ENCODE peak calls at places on chromosomes 11 and 22, in six cellular contexts. One of them, this sample, is unnamed.

GRCh38 chr11:66281001-66281400 is 3.0 kb downstream of the CNIH2 start:
- DNase-seq in gastrocnemius medialis: no peak
- DNase-seq in heart left ventricle: no peak
- DNase-seq in endodermal cell: peak; percentile 65
- DNase-seq in right atrium auricular region: no peak
- DNase-seq in pancreas: no peak
- DNase-seq in this sample: no peak

GRCh38 chr22:32354360-32355351 is 3.0 kb upstream of the RFPL3 start:
- DNase-seq in gastrocnemius medialis: no peak
- DNase-seq in heart left ventricle: no peak
- DNase-seq in endodermal cell: no peak
- DNase-seq in right atrium auricular region: no peak
- DNase-seq in pancreas: no peak
- DNase-seq in this sample: no peak

GRCh38 chr22:27919222-27919942 is at the start of gene PITPNB:
- DNase-seq in gastrocnemius medialis: peak; percentile 96
- DNase-seq in heart left ventricle: peak; percentile 98
- DNase-seq in endodermal cell: peak; percentile 99
- DNase-seq in right atrium auricular region: peak; percentile 96
- DNase-seq in pancreas: peak; percentile 99
- DNase-seq in this sample: peak; percentile 99

GRCh38 chr22:38443675-38444521 is 11.1 kb downstream of the KCNJ4 start:
- DNase-seq in gastrocnemius medialis: no peak
- DNase-seq in heart left ventricle: no peak
- DNase-seq in endodermal cell: no peak
- DNase-seq in right atrium auricular region: no peak
- DNase-seq in pancreas: no peak
- DNase-seq in this sample: no peak

GRCh38 chr22:31489632-31490495 is at the start of gene EIF4ENIF1:
- DNase-seq in gastrocnemius medialis: peak; percentile 84
- DNase-seq in heart left ventricle: peak; percentile 93
- DNase-seq in endodermal cell: peak; percentile 89
- DNase-seq in right atrium auricular region: peak; percentile 81
- DNase-seq in pancreas: peak; percentile 86
- DNase-seq in this sample: peak; percentile 85

GRCh38 chr11:8097062-8097814 is 16.2 kb downstream of the TUB start:
- DNase-seq in gastrocnemius medialis: no peak
- DNase-seq in heart left ventricle: no peak
- DNase-seq in endodermal cell: no peak
- DNase-seq in right atrium auricular region: peak; percentile 48
- DNase-seq in pancreas: no peak
- DNase-seq in this sample: peak; percentile 35

GRCh38 chr22:49351761-49352221 is 475.9 kb downstream of the BRD1 start:
- DNase-seq in gastrocnemius medialis: no peak
- DNase-seq in heart left ventricle: no peak
- DNase-seq in endodermal cell: peak; percentile 26
- DNase-seq in right atrium auricular region: no peak
- DNase-seq in pancreas: no peak
- DNase-seq in this sample: no peak

GRCh38 chr11:208177-208916 is 839 bp downstream of the RIC8A start:
- DNase-seq in gastrocnemius medialis: peak; percentile 74
- DNase-seq in heart left ventricle: peak; percentile 86
- DNase-seq in endodermal cell: peak; percentile 87
- DNase-seq in right atrium auricular region: peak; percentile 78
- DNase-seq in pancreas: peak; percentile 77
- DNase-seq in this sample: peak; percentile 87

GRCh38 chr11:41660585-41660984 is 201.1 kb upstream of the LRRC4C start:
- DNase-seq in gastrocnemius medialis: no peak
- DNase-seq in heart left ventricle: no peak
- DNase-seq in endodermal cell: peak; percentile 77
- DNase-seq in right atrium auricular region: no peak
- DNase-seq in pancreas: no peak
- DNase-seq in this sample: no peak

GRCh38 chr11:92512204-92512569 is 287.6 kb downstream of the FAT3 start:
- DNase-seq in gastrocnemius medialis: no peak
- DNase-seq in heart left ventricle: no peak
- DNase-seq in endodermal cell: no peak
- DNase-seq in right atrium auricular region: no peak
- DNase-seq in pancreas: no peak
- DNase-seq in this sample: no peak

GRCh38 chr11:134599180-134599810 is 187.3 kb upstream of the B3GAT1 start:
- DNase-seq in gastrocnemius medialis: no peak
- DNase-seq in heart left ventricle: peak; percentile 12
- DNase-seq in endodermal cell: peak; percentile 43
- DNase-seq in right atrium auricular region: peak; percentile 18
- DNase-seq in pancreas: no peak
- DNase-seq in this sample: no peak

GRCh38 chr22:28989035-28989464 is 72.6 kb downstream of the C22orf31 start:
- DNase-seq in gastrocnemius medialis: no peak
- DNase-seq in heart left ventricle: no peak
- DNase-seq in endodermal cell: peak; percentile 80
- DNase-seq in right atrium auricular region: no peak
- DNase-seq in pancreas: no peak
- DNase-seq in this sample: no peak

GRCh38 chr11:65590240-65590738 is 5.3 kb downstream of the KCNK7 start:
- DNase-seq in gastrocnemius medialis: peak; percentile 76
- DNase-seq in heart left ventricle: no peak
- DNase-seq in endodermal cell: no peak
- DNase-seq in right atrium auricular region: no peak
- DNase-seq in pancreas: no peak
- DNase-seq in this sample: no peak

GRCh38 chr11:101127699-101128570 is 1.7 kb downstream of the PGR start:
- DNase-seq in gastrocnemius medialis: no peak
- DNase-seq in heart left ventricle: peak; percentile 54
- DNase-seq in endodermal cell: peak; percentile 85
- DNase-seq in right atrium auricular region: peak; percentile 60
- DNase-seq in pancreas: peak; percentile 8
- DNase-seq in this sample: no peak

GRCh38 chr22:48872271-48873260 is 955.1 kb downstream of the BRD1 start:
- DNase-seq in gastrocnemius medialis: no peak
- DNase-seq in heart left ventricle: peak; percentile 5
- DNase-seq in endodermal cell: peak; percentile 28
- DNase-seq in right atrium auricular region: no peak
- DNase-seq in pancreas: no peak
- DNase-seq in this sample: no peak

GRCh38 chr11:68090706-68091105 is 30.5 kb downstream of the CHKA start:
- DNase-seq in gastrocnemius medialis: no peak
- DNase-seq in heart left ventricle: no peak
- DNase-seq in endodermal cell: no peak
- DNase-seq in right atrium auricular region: no peak
- DNase-seq in pancreas: no peak
- DNase-seq in this sample: no peak

GRCh38 chr11:72293910-72294533 is 50.0 kb upstream of the PHOX2A start:
- DNase-seq in gastrocnemius medialis: no peak
- DNase-seq in heart left ventricle: no peak
- DNase-seq in endodermal cell: peak; percentile 28
- DNase-seq in right atrium auricular region: no peak
- DNase-seq in pancreas: no peak
- DNase-seq in this sample: no peak

GRCh38 chr11:6505577-6506240 is 8.6 kb downstream of the DNHD1 start:
- DNase-seq in gastrocnemius medialis: no peak
- DNase-seq in heart left ventricle: no peak
- DNase-seq in endodermal cell: no peak
- DNase-seq in right atrium auricular region: no peak
- DNase-seq in pancreas: peak; percentile 15
- DNase-seq in this sample: no peak

GRCh38 chr11:75719089-75719638 is 1.5 kb downstream of the MOGAT2 start:
- DNase-seq in gastrocnemius medialis: no peak
- DNase-seq in heart left ventricle: no peak
- DNase-seq in endodermal cell: no peak
- DNase-seq in right atrium auricular region: no peak
- DNase-seq in pancreas: no peak
- DNase-seq in this sample: no peak

GRCh38 chr11:75722669-75723042 is 5.0 kb downstream of the MOGAT2 start:
- DNase-seq in gastrocnemius medialis: no peak
- DNase-seq in heart left ventricle: no peak
- DNase-seq in endodermal cell: no peak
- DNase-seq in right atrium auricular region: no peak
- DNase-seq in pancreas: no peak
- DNase-seq in this sample: no peak

GRCh38 chr11:75721852-75722668 is 4.4 kb downstream of the MOGAT2 start:
- DNase-seq in gastrocnemius medialis: no peak
- DNase-seq in heart left ventricle: no peak
- DNase-seq in endodermal cell: no peak
- DNase-seq in right atrium auricular region: no peak
- DNase-seq in pancreas: no peak
- DNase-seq in this sample: no peak

GRCh38 chr11:75719639-75720239 is 2.1 kb downstream of the MOGAT2 start:
- DNase-seq in gastrocnemius medialis: no peak
- DNase-seq in heart left ventricle: no peak
- DNase-seq in endodermal cell: no peak
- DNase-seq in right atrium auricular region: no peak
- DNase-seq in pancreas: no peak
- DNase-seq in this sample: no peak

GRCh38 chr11:75720639-75721038 is 3.0 kb downstream of the MOGAT2 start:
- DNase-seq in gastrocnemius medialis: no peak
- DNase-seq in heart left ventricle: no peak
- DNase-seq in endodermal cell: no peak
- DNase-seq in right atrium auricular region: no peak
- DNase-seq in pancreas: no peak
- DNase-seq in this sample: no peak
- H3K36me3 ChIP-seq in gastrocnemius medialis: no peaks in the 10 kb centered on the region
- H3K36me3 ChIP-seq in heart left ventricle: no peaks in the 10 kb centered on the region
- H3K36me3 ChIP-seq in endodermal cell: no peaks in the 10 kb centered on the region
- H3K36me3 ChIP-seq in right atrium auricular region: no peaks in the 10 kb centered on the region
- H3K36me3 ChIP-seq in pancreas: no peaks in the 10 kb centered on the region
- H3K36me3 ChIP-seq in this sample: no peaks in the 10 kb centered on the region

GRCh38 chr11:69210660-69211035 is 54.9 kb downstream of the SMIM38 start:
- DNase-seq in gastrocnemius medialis: no peak
- DNase-seq in heart left ventricle: no peak
- DNase-seq in endodermal cell: no peak
- DNase-seq in right atrium auricular region: no peak
- DNase-seq in pancreas: no peak
- DNase-seq in this sample: no peak

GRCh38 chr11:69213964-69214363 is 58.2 kb downstream of the SMIM38 start:
- DNase-seq in gastrocnemius medialis: no peak
- DNase-seq in heart left ventricle: no peak
- DNase-seq in endodermal cell: peak; percentile 13
- DNase-seq in right atrium auricular region: no peak
- DNase-seq in pancreas: no peak
- DNase-seq in this sample: no peak

GRCh38 chr11:69211540-69212120 is 55.9 kb downstream of the SMIM38 start:
- DNase-seq in gastrocnemius medialis: no peak
- DNase-seq in heart left ventricle: no peak
- DNase-seq in endodermal cell: no peak
- DNase-seq in right atrium auricular region: no peak
- DNase-seq in pancreas: no peak
- DNase-seq in this sample: no peak

GRCh38 chr11:69213315-69213714 is 57.6 kb downstream of the SMIM38 start:
- DNase-seq in gastrocnemius medialis: no peak
- DNase-seq in heart left ventricle: no peak
- DNase-seq in endodermal cell: peak; percentile 20
- DNase-seq in right atrium auricular region: no peak
- DNase-seq in pancreas: no peak
- DNase-seq in this sample: no peak

GRCh38 chr11:69212121-69213110 is 56.7 kb downstream of the SMIM38 start:
- DNase-seq in gastrocnemius medialis: no peak
- DNase-seq in heart left ventricle: no peak
- DNase-seq in endodermal cell: peak; percentile 58
- DNase-seq in right atrium auricular region: no peak
- DNase-seq in pancreas: no peak
- DNase-seq in this sample: no peak
- TF ChIP-seq CTCF in gastrocnemius medialis: no peak
- TF ChIP-seq CTCF in heart left ventricle: peak; percentile 17
- TF ChIP-seq CTCF in endodermal cell: peak; percentile 69
- TF ChIP-seq CTCF in right atrium auricular region: peak; percentile 56
- TF ChIP-seq CTCF in pancreas: no peak
- TF ChIP-seq CTCF in this sample: no peak

GRCh38 chr11:77250881-77251640 is 50.4 kb downstream of the GDPD4 start:
- DNase-seq in gastrocnemius medialis: no peak
- DNase-seq in heart left ventricle: no peak
- DNase-seq in endodermal cell: no peak
- DNase-seq in right atrium auricular region: no peak
- DNase-seq in pancreas: no peak
- DNase-seq in this sample: no peak
- H3K4me1 ChIP-seq in gastrocnemius medialis: no peaks in the 10 kb centered on the region
- H3K4me1 ChIP-seq in heart left ventricle: no peaks in the 10 kb centered on the region
- H3K4me1 ChIP-seq in endodermal cell: no peaks in the 10 kb centered on the region
- H3K4me1 ChIP-seq in right atrium auricular region: no peaks in the 10 kb centered on the region
- H3K4me1 ChIP-seq in pancreas: no peaks in the 10 kb centered on the region
- H3K4me1 ChIP-seq in this sample: no peaks in the 10 kb centered on the region

GRCh38 chr22:23236026-23236425 is 55.7 kb downstream of the BCR start:
- DNase-seq in gastrocnemius medialis: no peak
- DNase-seq in heart left ventricle: no peak
- DNase-seq in endodermal cell: no peak
- DNase-seq in right atrium auricular region: no peak
- DNase-seq in pancreas: no peak
- DNase-seq in this sample: no peak
- H3K36me3 ChIP-seq in gastrocnemius medialis: no peaks in the 10 kb centered on the region
- H3K36me3 ChIP-seq in heart left ventricle: no peaks in the 10 kb centered on the region
- H3K36me3 ChIP-seq in endodermal cell: peaks cover 17% of the 10 kb centered on the region
- H3K36me3 ChIP-seq in right atrium auricular region: no peaks in the 10 kb centered on the region
- H3K36me3 ChIP-seq in pancreas: no peaks in the 10 kb centered on the region
- H3K36me3 ChIP-seq in this sample: no peaks in the 10 kb centered on the region

This sample was measured in CD8-positive, alpha-beta T cell.